ENCODE peak calls at places on chromosome 21, in nine cellular contexts. R, C, H, P, M, B, W, Y and I are unnamed samples. For H3K4me1, the result is how much of the 10 kb centered on the place peaks cover.

GRCh38 chr21:36747815-36748381 is 49.0 kb downstream of the SIM2 start:
- DNase-seq in W (no peak), B (peak), C (peak), P (peak), H (peak), R (no peak), Y (peak), M (no peak), I (peak)

GRCh38 chr21:16800536-16800935 is 712.3 kb upstream of the CXADR start:
- DNase-seq in H (no peak), Y (no peak), M (no peak), W (no peak), B (no peak), P (no peak), R (no peak), C (no peak), I (no peak)

GRCh38 chr21:32813265-32813903 is 41.8 kb upstream of the PAXBP1 start:
- DNase-seq in R (no peak), H (no peak), P (no peak), C (no peak), M (no peak), Y (peak), B (no peak), W (no peak), I (no peak)

GRCh38 chr21:27371688-27372331 is 404.9 kb upstream of the ADAMTS5 start:
- DNase-seq in H (no peak), B (no peak), W (no peak), P (peak), C (no peak), M (no peak), R (no peak), Y (no peak), I (peak)

GRCh38 chr21:14119038-14119437 is 91.7 kb downstream of the LIPI start:
- DNase-seq in R (no peak), C (no peak), P (peak), H (no peak), Y (peak), W (no peak), M (no peak), B (no peak), I (no peak)

GRCh38 chr21:46036696-46037337 is 55.2 kb downstream of the COL6A1 start:
- DNase-seq in P (no peak), C (no peak), W (no peak), H (no peak), R (no peak), Y (no peak), M (no peak), B (no peak), I (no peak)

GRCh38 chr21:33487996-33488395 is 3.5 kb downstream of the DNAJC28 start:
- DNase-seq in H (peak), Y (no peak), M (no peak), R (no peak), P (no peak), B (no peak), C (no peak), W (no peak), I (no peak)

GRCh38 chr21:40404319-40404906 is 442.5 kb downstream of the DSCAM start:
- DNase-seq in H (no peak), R (no peak), B (no peak), Y (no peak), W (no peak), P (no peak), C (no peak), M (no peak), I (no peak)

GRCh38 chr21:18138507-18138906 is 106.1 kb upstream of the CHODL start:
- DNase-seq in B (no peak), R (no peak), Y (no peak), H (no peak), C (no peak), M (no peak), P (no peak), W (no peak), I (no peak)

GRCh38 chr21:21230672-21231071 is 232.5 kb downstream of the NCAM2 start:
- DNase-seq in P (peak), B (no peak), W (no peak), C (no peak), Y (peak), M (no peak), R (no peak), H (no peak), I (no peak)

GRCh38 chr21:34351786-34352241 is 12.0 kb upstream of the KCNE2 start:
- DNase-seq in H (peak), Y (peak), C (peak), R (no peak), P (peak), B (no peak), M (peak), W (no peak), I (peak)

GRCh38 chr21:9758888-9759287 is 762.5 kb upstream of the TPTE start:
- DNase-seq in P (no peak), B (no peak), C (no peak), Y (no peak), W (no peak), H (no peak), R (no peak), M (no peak), I (no peak)

GRCh38 chr21:15557925-15558324 is 171.9 kb upstream of the USP25 start:
- DNase-seq in W (no peak), H (no peak), M (no peak), P (no peak), B (no peak), R (no peak), C (no peak), Y (no peak), I (peak)

GRCh38 chr21:27622636-27623035 is 655.7 kb upstream of the ADAMTS5 start:
- DNase-seq in W (no peak), Y (no peak), C (no peak), B (no peak), P (no peak), M (no peak), H (no peak), R (no peak), I (no peak)

GRCh38 chr21:33871171-33871570 is 44.4 kb downstream of the ATP5PO start:
- DNase-seq in C (no peak), H (no peak), P (peak), M (no peak), B (no peak), R (no peak), Y (no peak), W (peak), I (no peak)

GRCh38 chr21:40841524-40842196 is 5.3 kb downstream of the DSCAM start:
- DNase-seq in W (peak), Y (peak), H (peak), R (no peak), P (no peak), C (peak), M (peak), B (no peak), I (peak)

GRCh38 chr21:33402011-33402979 is 918 bp upstream of the IFNGR2 start:
- DNase-seq in R (no peak), H (peak), Y (peak), W (peak), M (peak), P (peak), B (peak), C (peak), I (no peak)

GRCh38 chr21:43306911-43307676 is 119.8 kb downstream of the SIK1 start:
- DNase-seq in Y (no peak), W (peak), B (peak), H (no peak), M (peak), P (peak), C (peak), R (no peak), I (no peak)

GRCh38 chr21:20997308-20997632 is 939 bp upstream of the NCAM2 start:
- DNase-seq in B (no peak), C (no peak), M (no peak), P (no peak), R (no peak), H (no peak), Y (peak), W (no peak), I (no peak)

GRCh38 chr21:20875741-20876140 is 122.5 kb upstream of the NCAM2 start:
- DNase-seq in C (no peak), W (no peak), H (no peak), P (no peak), B (no peak), Y (peak), R (no peak), M (no peak), I (no peak)

GRCh38 chr21:27954806-27955205 is 987.9 kb upstream of the ADAMTS5 start:
- DNase-seq in W (no peak), R (no peak), B (no peak), P (peak), Y (peak), M (no peak), H (no peak), C (no peak), I (no peak)

GRCh38 chr21:15560383-15561056 is 169.3 kb upstream of the USP25 start:
- DNase-seq in W (peak), Y (no peak), R (no peak), B (no peak), C (no peak), P (no peak), H (no peak), M (no peak), I (no peak)

GRCh38 chr21:32257952-32258785 is 20.7 kb downstream of the MIS18A start:
- DNase-seq in H (peak), B (peak), W (peak), P (peak), C (peak), M (peak), R (peak), Y (peak), I (peak)

GRCh38 chr21:34545079-34545884 is 33.3 kb upstream of the KCNE1 start:
- DNase-seq in B (no peak), R (no peak), P (peak), W (peak), Y (peak), H (peak), C (no peak), M (peak), I (peak)

DNA sequence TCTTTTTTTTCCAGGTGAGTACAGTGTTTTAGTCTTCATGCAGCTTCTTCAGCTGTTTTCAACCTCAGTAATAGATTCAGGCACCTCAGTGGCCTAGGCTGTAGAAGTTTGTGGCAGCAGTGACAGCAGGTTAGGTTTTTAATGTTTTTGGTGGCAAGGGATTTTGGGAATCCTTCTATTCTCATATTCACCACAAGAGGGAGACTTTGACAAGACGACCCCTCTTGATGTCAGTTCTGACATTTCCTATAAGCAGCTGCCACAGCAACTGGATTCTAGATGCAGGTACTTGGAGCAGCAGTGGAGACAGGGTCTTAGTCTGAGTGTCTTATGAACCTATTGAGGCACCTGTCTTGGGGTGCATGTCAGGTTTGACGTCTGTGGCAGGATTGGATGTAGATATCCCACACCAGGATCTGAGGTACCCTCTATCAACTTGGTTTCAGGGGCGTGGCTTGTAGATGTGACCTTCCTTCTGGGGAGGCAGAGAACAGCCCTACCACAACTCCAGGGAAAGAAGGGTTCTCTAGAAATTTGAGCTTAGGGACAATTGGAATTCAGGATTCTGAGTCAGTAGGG is 1104.2 kb upstream of the TMPRSS15 start:
- DNase-seq in B (no peak), M (no peak), P (no peak), Y (peak), R (no peak), H (no peak), W (no peak), C (no peak), I (no peak)
- TF ChIP-seq CTCF in B (no peak), M (no peak), P (no peak), Y (peak), R (no peak), H (peak), W (no peak), C (no peak), I (peak)

DNA sequence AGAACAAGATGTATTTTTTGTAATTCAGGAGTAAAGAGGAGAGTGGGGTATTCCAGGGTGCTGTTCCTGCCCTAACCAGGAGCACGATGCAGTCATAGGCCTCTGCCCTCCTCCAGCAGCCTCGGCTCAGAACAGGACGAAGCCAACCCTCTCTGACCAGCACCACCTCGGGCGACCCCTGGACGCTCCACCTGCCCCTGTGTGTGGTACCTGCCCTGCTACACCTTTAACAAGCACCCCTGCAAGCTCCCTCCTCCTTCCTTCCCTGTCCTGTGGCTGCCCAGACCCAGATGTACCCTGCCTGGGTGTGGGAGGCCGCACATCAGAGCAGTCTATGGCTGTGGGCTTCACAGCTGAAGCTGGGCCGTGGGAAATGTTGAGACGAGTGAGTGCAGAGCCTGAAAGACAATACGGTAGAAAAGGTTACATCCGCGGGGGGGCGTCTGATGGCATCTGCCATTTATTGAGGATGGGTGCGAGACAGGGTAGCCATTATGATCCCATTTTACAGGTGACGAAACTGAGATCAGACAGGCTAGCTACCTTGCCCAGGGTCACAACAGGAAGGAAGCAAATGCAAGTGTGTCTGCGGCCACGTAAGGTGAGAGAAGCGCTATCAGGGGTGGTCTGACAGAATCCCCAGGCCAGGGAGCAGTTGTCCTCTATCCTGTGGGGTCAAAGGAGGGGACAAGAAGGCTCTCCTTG is 4.6 kb downstream of the ERG start:
- DNase-seq in W (no peak), P (no peak), C (no peak), H (no peak), B (no peak), M (no peak), Y (no peak), R (no peak), I (no peak)
- H3K4me1 ChIP-seq in W (under half), P (under half), C (under half), H (under half), B (under half), M (under half), Y (under half), R (under half), I (under half)

GRCh38 chr21:31194510-31195293 is 149.4 kb downstream of the TIAM1 start:
- DNase-seq in R (no peak), P (no peak), B (no peak), C (no peak), M (no peak), W (no peak), Y (no peak), H (no peak), I (peak)
- TF ChIP-seq CTCF in R (no peak), P (no peak), B (no peak), C (no peak), M (no peak), W (no peak), Y (no peak), H (no peak), I (no peak)

GRCh38 chr21:44955141-44955802 is 15.4 kb downstream of the SLX9 start:
- DNase-seq in M (no peak), B (peak), Y (no peak), W (no peak), H (no peak), P (peak), C (no peak), R (no peak), I (no peak)
- H3K4me1 ChIP-seq in M (under half), B (half or more), Y (under half), W (under half), H (under half), P (under half), C (under half), R (under half), I (under half)

GRCh38 chr21:42164818-42165217 is 54.1 kb upstream of the ABCG1 start:
- DNase-seq in W (no peak), Y (no peak), R (no peak), H (no peak), C (peak), P (no peak), M (no peak), B (no peak), I (no peak)

GRCh38 chr21:42162831-42163510 is 56.0 kb upstream of the ABCG1 start:
- DNase-seq in R (no peak), H (no peak), M (no peak), Y (no peak), P (no peak), W (peak), C (no peak), B (no peak), I (no peak)

GRCh38 chr21:42163511-42163863 is 55.5 kb upstream of the ABCG1 start:
- DNase-seq in C (no peak), R (no peak), W (no peak), P (no peak), M (no peak), B (no peak), Y (no peak), H (no peak), I (no peak)

GRCh38 chr21:42165901-42166300 is 53.0 kb upstream of the ABCG1 start:
- DNase-seq in P (no peak), C (no peak), W (no peak), B (no peak), H (no peak), Y (no peak), R (no peak), M (no peak), I (no peak)

GRCh38 chr21:42164064-42164789 is 54.7 kb upstream of the ABCG1 start:
- DNase-seq in M (no peak), R (peak), C (peak), B (peak), Y (peak), P (no peak), W (peak), H (peak), I (peak)
- TF ChIP-seq CTCF in M (peak), R (peak), C (peak), B (peak), Y (peak), P (no peak), W (peak), H (peak), I (peak)

GRCh38 chr21:29677326-29677725 is 262.5 kb downstream of the GRIK1 start:
- DNase-seq in M (no peak), C (no peak), B (no peak), W (no peak), R (no peak), H (no peak), P (no peak), Y (no peak), I (no peak)

GRCh38 chr21:29678616-29679015 is 261.2 kb downstream of the GRIK1 start:
- DNase-seq in M (no peak), H (no peak), P (no peak), B (no peak), C (no peak), Y (no peak), W (no peak), R (no peak), I (no peak)

GRCh38 chr21:29680273-29680672 is 259.5 kb downstream of the GRIK1 start:
- DNase-seq in B (no peak), M (no peak), Y (no peak), P (no peak), C (no peak), H (no peak), W (no peak), R (no peak), I (no peak)

GRCh38 chr21:29684106-29684505 is 255.7 kb downstream of the GRIK1 start:
- DNase-seq in H (no peak), C (no peak), B (no peak), M (no peak), R (no peak), W (no peak), Y (no peak), P (no peak), I (no peak)

DNA sequence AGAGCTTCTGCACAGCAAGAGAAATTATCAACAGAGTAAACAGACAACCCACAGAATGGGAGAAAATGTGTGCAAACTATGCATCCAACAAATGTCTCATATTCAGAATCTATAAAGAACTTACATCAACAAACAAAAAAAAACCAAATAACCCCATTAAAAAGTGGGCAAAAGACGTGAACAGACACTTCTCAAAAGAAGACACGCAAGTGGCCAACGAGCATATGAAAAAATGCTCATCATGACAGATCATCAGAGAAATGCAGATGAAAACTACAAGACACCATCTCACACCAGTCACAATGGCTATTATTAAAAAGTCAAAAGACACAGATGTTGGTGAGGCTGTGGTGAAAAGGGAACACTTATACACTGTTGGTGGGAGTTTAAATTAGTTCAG is 257.0 kb downstream of the GRIK1 start:
- DNase-seq in R (no peak), B (no peak), M (no peak), H (no peak), Y (no peak), W (no peak), P (no peak), C (no peak), I (no peak)
- H3K4me1 ChIP-seq in R (under half), B (under half), M (under half), H (under half), Y (under half), W (under half), P (under half), C (under half), I (under half)

DNA sequence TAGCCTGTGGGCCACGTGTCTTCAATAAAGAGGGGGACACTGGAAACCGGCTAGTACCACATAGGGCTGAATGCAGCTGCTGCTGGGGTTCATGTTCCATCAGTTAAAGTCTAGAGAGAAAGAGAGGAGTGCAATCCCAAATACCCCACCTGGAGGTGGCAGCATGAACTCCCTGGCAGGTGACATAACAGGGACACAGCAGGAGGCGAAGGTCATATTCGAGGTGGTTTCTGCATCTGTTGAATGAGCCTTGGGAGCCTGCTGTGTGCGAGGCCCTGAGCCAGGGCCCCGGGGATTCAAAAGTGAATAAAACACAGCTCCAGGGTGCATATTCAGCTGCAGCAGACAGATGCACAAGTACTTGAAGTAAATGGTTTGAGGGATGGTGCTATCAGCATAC is 456.9 kb downstream of the SETD4 start:
- DNase-seq in C (no peak), R (no peak), W (no peak), P (no peak), B (no peak), M (no peak), H (no peak), Y (peak), I (no peak)
- TF ChIP-seq CTCF in C (no peak), R (no peak), W (peak), P (no peak), B (no peak), M (no peak), H (peak), Y (peak), I (no peak)

DNA sequence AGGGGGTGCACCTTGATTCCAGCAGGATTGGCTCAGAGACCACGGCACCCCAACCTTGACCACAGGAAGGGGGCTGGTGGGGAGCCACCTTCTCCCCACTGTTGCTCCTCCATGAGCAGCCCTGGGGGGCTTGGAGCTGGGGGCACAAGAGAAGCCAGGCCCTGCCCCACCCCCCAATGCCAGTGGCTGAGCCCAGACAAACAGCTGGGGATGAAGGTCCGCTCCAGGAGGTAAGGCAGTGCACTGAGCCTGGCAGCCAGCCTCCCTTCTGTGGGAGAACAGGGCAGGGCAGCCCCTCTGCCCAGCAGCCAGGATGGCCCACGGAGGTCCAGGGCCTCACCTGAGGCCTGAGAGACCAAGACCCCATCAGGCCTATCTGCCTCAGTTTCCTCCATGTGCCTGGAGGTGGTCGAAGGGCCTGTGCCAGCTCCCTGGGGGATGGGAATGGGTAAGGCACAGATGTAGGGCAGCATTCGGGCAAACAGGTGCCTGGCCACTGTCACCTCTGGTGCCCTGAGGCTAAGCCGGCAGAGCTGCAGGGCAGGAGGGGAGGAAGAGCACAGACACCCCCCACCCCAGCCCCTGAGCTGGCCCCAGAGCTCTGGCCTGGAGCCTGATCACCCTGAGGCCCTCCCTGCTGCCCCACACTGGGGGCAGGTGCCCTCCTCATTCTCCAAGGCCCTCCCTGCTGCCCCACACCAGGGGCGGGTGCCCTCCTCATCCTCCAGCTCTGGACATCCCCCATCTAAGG is 7.1 kb downstream of the ITGB2 start:
- DNase-seq in C (no peak), P (no peak), H (peak), B (no peak), M (no peak), Y (no peak), W (no peak), R (no peak), I (no peak)
- H3K4me1 ChIP-seq in C (under half), P (under half), H (half or more), B (under half), M (under half), Y (under half), W (under half), R (half or more), I (under half)